ENCODE peak calls at places on chromosomes 12 and 14, in four cellular contexts. P is NCI-H1092 treated with DMSO at 0.1 percent for 48 hours, Z is GM20000, N is spleen. K is an unnamed sample.
A peak's percentile ranks its signal among the peaks of the same experiment; 100 is the strongest.

GRCh38 chr14:92986254-92987147 is 63.6 kb downstream of the CHGA start:
- DNase-seq in N (peak; percentile 64), Z (no peak), P (no peak), K (peak; percentile 63)

GRCh38 chr12:79098530-79098929 is 234.0 kb downstream of the SYT1 start:
- DNase-seq in N (no peak), Z (no peak), P (no peak), K (peak; percentile 33)

GRCh38 chr12:21566907-21567355 is 37.7 kb downstream of the GYS2 start:
- DNase-seq in P (no peak), Z (no peak), N (no peak), K (no peak)

GRCh38 chr12:47218191-47218654 is 138.5 kb upstream of the AMIGO2 start:
- DNase-seq in P (no peak), N (no peak), Z (peak; percentile 37), K (no peak)

GRCh38 chr12:3480744-3481143 is 10.3 kb upstream of the PRMT8 start:
- DNase-seq in Z (no peak), P (no peak), N (no peak), K (peak; percentile 16)

GRCh38 chr12:147242-147641 is 66.7 kb downstream of the SLC6A12 start:
- DNase-seq in N (no peak), Z (no peak), P (no peak), K (no peak)

GRCh38 chr12:59651230-59651920 is 55.5 kb downstream of the SLC16A7 start:
- DNase-seq in Z (no peak), N (no peak), P (no peak), K (no peak)

GRCh38 chr14:103543721-103544626 is 15.0 kb downstream of the TRMT61A start:
- DNase-seq in N (peak; percentile 72), P (peak; percentile 45), Z (no peak), K (peak; percentile 86)

GRCh38 chr14:105093426-105094192 is 28.4 kb upstream of the GPR132 start:
- DNase-seq in N (peak; percentile 93), Z (peak; percentile 94), P (no peak), K (peak; percentile 91)

GRCh38 chr12:3366451-3367155 is 124.4 kb upstream of the PRMT8 start:
- DNase-seq in Z (no peak), N (no peak), P (no peak), K (no peak)

GRCh38 chr12:117857632-117858274 is 111.0 kb downstream of the KSR2 start:
- DNase-seq in Z (peak; percentile 74), N (no peak), P (peak; percentile 1), K (peak; percentile 71)

GRCh38 chr12:116284401-116284800 is 6.9 kb upstream of the MED13L start:
- DNase-seq in P (no peak), Z (no peak), N (no peak), K (no peak)

GRCh38 chr14:41825622-41826021 is 218.9 kb downstream of the LRFN5 start:
- DNase-seq in Z (no peak), P (no peak), N (no peak), K (no peak)

GRCh38 chr12:96501139-96501741 is 11.9 kb downstream of the CFAP54 start:
- DNase-seq in P (no peak), N (peak; percentile 82), Z (peak; percentile 25), K (peak; percentile 80)

GRCh38 chr12:11508699-11509098 is 113.3 kb upstream of the PRB2 start:
- DNase-seq in P (no peak), Z (no peak), N (no peak), K (no peak)

GRCh38 chr12:1766110-1766509 is 54.3 kb upstream of the LRTM2 start:
- DNase-seq in P (no peak), Z (no peak), N (no peak), K (peak; percentile 80)

GRCh38 chr12:68894276-68894855 is 38.6 kb downstream of the CPM start:
- DNase-seq in Z (no peak), N (no peak), P (no peak), K (no peak)

GRCh38 chr14:100747021-100747586 is 20.4 kb downstream of the DLK1 start:
- DNase-seq in Z (no peak), N (peak; percentile 47), P (peak; percentile 75), K (peak; percentile 92)

GRCh38 chr12:40175045-40175444 is 49.8 kb upstream of the LRRK2 start:
- DNase-seq in Z (no peak), N (no peak), P (no peak), K (no peak)

GRCh38 chr12:130498589-130499385 is 161.1 kb downstream of the PIWIL1 start:
- DNase-seq in P (no peak), Z (no peak), N (no peak), K (no peak)